ENCODE peak calls at places on chromosomes 16 and 17, in seven cellular contexts. J is H9, A is neuronal stem cell, H is IMR-90, Y is mesenchymal stem cell, N is H1, S is trophoblast cell. Q is an unnamed sample.
A peak's percentile ranks its signal among the peaks of the same experiment; 100 is the strongest.

GRCh38 chr17:49471089-49471683 is 23.9 kb upstream of the NGFR start:
- DNase-seq in J (peak; percentile 68), A (no peak), H (no peak), Y (peak; percentile 35), N (no peak), S (peak; percentile 47), Q (peak; percentile 64)

GRCh38 chr17:43830510-43831145 is 2.3 kb downstream of the MPP3 start:
- DNase-seq in J (no peak), A (no peak), H (no peak), Y (no peak), N (no peak), S (peak; percentile 20), Q (peak; percentile 6)

GRCh38 chr17:6913608-6914443 is 82.0 kb upstream of the ALOX12 start:
- DNase-seq in J (peak; percentile 64), A (peak; percentile 30), H (peak; percentile 42), Y (peak; percentile 57), N (peak; percentile 34), S (peak; percentile 64), Q (peak; percentile 40)

GRCh38 chr16:89971495-89972243 is 23.1 kb downstream of the DEF8 start:
- DNase-seq in J (no peak), A (no peak), H (no peak), Y (no peak), N (no peak), S (no peak), Q (no peak)

GRCh38 chr17:17321356-17322025 is 18.3 kb downstream of the NT5M start:
- DNase-seq in J (no peak), A (no peak), H (no peak), Y (no peak), N (no peak), S (no peak), Q (no peak)

GRCh38 chr17:58786586-58787295 is 31.1 kb downstream of the PPM1E start:
- DNase-seq in J (no peak), A (no peak), H (peak; percentile 87), Y (peak; percentile 15), N (no peak), S (peak; percentile 74), Q (no peak)

GRCh38 chr17:40177275-40177874 is at the start of gene RAPGEFL1:
- DNase-seq in J (peak; percentile 91), A (peak; percentile 75), H (peak; percentile 55), Y (peak; percentile 74), N (no peak), S (peak; percentile 69), Q (peak; percentile 88)

GRCh38 chr17:30449480-30449879 is 27.7 kb upstream of the GOSR1 start:
- DNase-seq in J (no peak), A (no peak), H (peak; percentile 10), Y (no peak), N (no peak), S (no peak), Q (no peak)

GRCh38 chr17:78893684-78894083 is 9.3 kb downstream of the CEP295NL start:
- DNase-seq in J (no peak), A (no peak), H (no peak), Y (no peak), N (no peak), S (no peak), Q (no peak)

GRCh38 chr17:73646409-73647305 is 2.4 kb upstream of the SDK2 start:
- DNase-seq in J (peak; percentile 76), A (peak; percentile 44), H (no peak), Y (peak; percentile 6), N (no peak), S (no peak), Q (peak; percentile 71)

GRCh38 chr16:88498576-88499208 is 45.6 kb downstream of the ZFPM1 start:
- DNase-seq in J (no peak), A (no peak), H (no peak), Y (no peak), N (no peak), S (no peak), Q (no peak)

GRCh38 chr17:38789185-38789584 is 10.2 kb downstream of the PIP4K2B start:
- DNase-seq in J (no peak), A (peak; percentile 68), H (peak; percentile 19), Y (peak; percentile 56), N (no peak), S (no peak), Q (peak; percentile 94)

GRCh38 chr16:23026777-23027362 is 122.4 kb downstream of the USP31 start:
- DNase-seq in J (peak; percentile 54), A (peak; percentile 59), H (peak; percentile 25), Y (peak; percentile 10), N (no peak), S (peak; percentile 30), Q (peak; percentile 70)

GRCh38 chr16:68792465-68793324 is 50.6 kb upstream of the TANGO6 start:
- DNase-seq in J (no peak), A (no peak), H (peak; percentile 61), Y (peak; percentile 26), N (no peak), S (peak; percentile 76), Q (no peak)

DNA sequence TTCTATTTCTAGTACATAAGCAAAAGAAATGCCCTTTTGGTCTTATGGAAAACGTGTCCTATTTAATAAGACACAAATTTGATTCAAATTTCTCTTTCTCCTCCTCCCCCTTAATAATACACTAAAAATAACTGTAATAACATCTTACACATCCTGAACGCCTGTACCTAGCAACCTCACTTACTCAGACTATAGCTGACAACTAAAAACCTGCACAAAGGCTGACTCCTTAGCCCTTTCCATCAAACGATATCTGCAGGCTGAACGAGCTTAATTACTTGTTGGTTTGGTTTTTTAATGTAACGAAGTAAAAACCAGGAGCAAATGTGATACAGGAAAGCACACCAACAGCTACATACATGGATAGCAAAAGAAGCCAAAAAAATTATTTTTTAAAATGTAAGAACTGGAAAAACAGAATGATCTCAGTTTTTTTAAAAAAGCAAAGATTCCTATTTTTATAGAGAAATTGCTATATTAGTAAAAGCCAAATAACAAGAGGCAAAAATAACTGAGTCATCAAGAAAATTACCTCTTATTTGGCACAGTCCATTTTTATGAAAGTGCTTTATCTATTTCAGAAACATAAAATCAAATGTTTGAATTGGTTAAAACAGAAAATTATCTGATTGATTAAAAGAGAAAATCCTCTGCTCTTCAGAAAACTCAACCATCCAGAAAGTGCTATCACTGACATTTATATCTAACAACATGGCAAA is 23.5 kb downstream of the ADCY9 start:
- DNase-seq in J (no peak), A (no peak), H (no peak), Y (no peak), N (no peak), S (no peak), Q (no peak)
- H3K23ac ChIP-seq in J (no peak overlapping the region), A (no peak overlapping the region), H (peak overlapping the region; percentile 71), Y (no peak overlapping the region), N (no peak overlapping the region), S (no peak overlapping the region), Q (no peak overlapping the region)

GRCh38 chr16:1038932-1039331 is 33.6 kb upstream of the SSTR5 start:
- DNase-seq in J (no peak), A (no peak), H (no peak), Y (no peak), N (no peak), S (no peak), Q (no peak)
- H3K23ac ChIP-seq in J (no peak overlapping the region), A (no peak overlapping the region), H (no peak overlapping the region), Y (no peak overlapping the region), N (no peak overlapping the region), S (no peak overlapping the region), Q (no peak overlapping the region)

GRCh38 chr16:73025506-73026131 is 22.3 kb downstream of the ZFHX3 start:
- DNase-seq in J (no peak), A (no peak), H (no peak), Y (peak; percentile 75), N (no peak), S (no peak), Q (no peak)
- H3K23ac ChIP-seq in J (no peak overlapping the region), A (no peak overlapping the region), H (peak overlapping the region; percentile 41), Y (no peak overlapping the region), N (no peak overlapping the region), S (no peak overlapping the region), Q (no peak overlapping the region)

DNA sequence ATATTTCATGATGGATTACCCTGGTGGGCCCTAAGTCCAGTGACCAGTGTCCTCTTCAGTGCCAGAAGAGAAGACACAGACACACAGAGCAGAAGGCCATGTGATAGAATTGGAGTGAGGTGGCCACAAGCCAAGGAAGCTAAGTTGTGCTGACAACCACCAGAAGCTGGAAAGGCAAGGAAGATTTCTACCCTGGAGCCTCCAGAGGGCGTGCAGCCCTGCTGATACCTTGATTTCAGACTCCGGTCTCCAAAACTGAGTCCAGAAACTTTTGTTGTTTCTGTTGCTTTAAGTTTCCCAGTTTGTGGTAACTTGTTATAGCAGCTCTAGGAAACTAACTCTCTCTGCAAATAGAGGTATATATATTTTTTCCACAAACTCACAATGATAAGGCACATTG is 396.6 kb upstream of the ASIC2 start:
- DNase-seq in J (no peak), A (no peak), H (no peak), Y (no peak), N (no peak), S (peak; percentile 30), Q (no peak)
- H3K23ac ChIP-seq in J (no peak overlapping the region), A (no peak overlapping the region), H (no peak overlapping the region), Y (no peak overlapping the region), N (no peak overlapping the region), S (no peak overlapping the region), Q (no peak overlapping the region)

GRCh38 chr17:64019486-64020067 is 856 bp downstream of the ICAM2 start:
- DNase-seq in J (no peak), A (no peak), H (no peak), Y (no peak), N (no peak), S (no peak), Q (no peak)
- H3K23ac ChIP-seq in J (no peak overlapping the region), A (no peak overlapping the region), H (no peak overlapping the region), Y (no peak overlapping the region), N (no peak overlapping the region), S (no peak overlapping the region), Q (no peak overlapping the region)

DNA sequence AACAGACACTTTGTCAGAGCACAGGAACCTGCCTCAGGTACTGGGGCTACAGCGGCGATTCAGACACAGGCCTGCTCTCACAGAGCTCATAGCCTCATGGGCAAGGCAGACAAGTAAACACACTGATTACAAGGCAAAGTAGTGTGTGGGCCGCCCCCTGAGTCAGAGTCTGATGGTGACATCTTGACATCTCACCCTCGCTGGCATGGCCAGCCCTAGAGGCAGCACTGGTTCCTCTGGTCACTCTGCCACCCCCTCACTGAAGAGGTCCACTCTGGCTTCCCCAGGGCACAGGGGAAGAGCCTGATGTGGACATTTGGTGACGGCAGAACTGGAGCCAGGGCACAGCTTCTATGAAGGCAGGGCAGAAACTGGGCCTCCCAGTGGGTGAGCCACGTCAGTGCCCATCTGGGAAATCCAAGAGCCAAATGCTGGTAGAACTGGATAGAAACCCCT is 32.9 kb upstream of the TOB1 start:
- DNase-seq in J (no peak), A (no peak), H (no peak), Y (no peak), N (no peak), S (no peak), Q (no peak)
- H3K23ac ChIP-seq in J (no peak overlapping the region), A (no peak overlapping the region), H (no peak overlapping the region), Y (no peak overlapping the region), N (no peak overlapping the region), S (no peak overlapping the region), Q (no peak overlapping the region)

DNA sequence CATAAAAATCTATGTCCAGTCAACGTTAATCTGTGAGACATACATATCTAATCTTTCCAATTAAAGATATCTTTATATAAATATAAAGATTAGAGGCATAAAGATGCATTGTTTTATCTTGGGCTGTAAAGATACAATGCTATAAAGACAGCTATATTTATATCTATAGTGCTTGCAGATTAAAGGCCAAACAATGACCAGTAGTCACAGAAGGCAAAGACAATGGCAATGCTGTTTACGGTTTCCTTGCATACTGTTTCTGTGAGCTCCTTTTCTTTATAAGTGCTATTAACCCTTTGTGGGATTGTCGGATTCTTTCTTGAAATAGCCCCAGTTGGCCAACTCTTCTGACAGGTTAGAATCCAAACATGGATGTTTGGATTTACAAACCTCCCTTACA is 85.5 kb upstream of the SALL1 start:
- DNase-seq in J (no peak), A (no peak), H (no peak), Y (no peak), N (no peak), S (no peak), Q (peak; percentile 71)
- H3K23ac ChIP-seq in J (no peak overlapping the region), A (no peak overlapping the region), H (no peak overlapping the region), Y (no peak overlapping the region), N (no peak overlapping the region), S (no peak overlapping the region), Q (no peak overlapping the region)

GRCh38 chr16:20327444-20328041 is at the start of gene GP2:
- DNase-seq in J (peak; percentile 36), A (no peak), H (no peak), Y (no peak), N (no peak), S (no peak), Q (peak; percentile 42)
- H3K23ac ChIP-seq in J (no peak within 1 kb of the TSS), A (no peak within 1 kb of the TSS), H (no peak within 1 kb of the TSS), Y (no peak within 1 kb of the TSS), N (no peak within 1 kb of the TSS), S (no peak within 1 kb of the TSS), Q (no peak within 1 kb of the TSS)

Q was measured in mesendoderm.